ENCODE peak calls at places on chromosomes 4 and X, in four cellular contexts. W is ovary, V is H54, C is HepG2. N is an unnamed sample.

GRCh38 chrX:45696762-45697161 is 496.1 kb upstream of the DIPK2B start:
- DNase-seq in W (no peak), V (no peak), C (no peak), N (no peak)

GRCh38 chr4:15805583-15806517 is 27.7 kb downstream of the CD38 start:
- DNase-seq in W (no peak), V (peak), C (peak), N (peak)

GRCh38 chr4:153651041-153651960 is 32.8 kb upstream of the TLR2 start:
- DNase-seq in W (no peak), V (no peak), C (no peak), N (no peak)

GRCh38 chrX:151386838-151387459 is 10.1 kb upstream of the VMA21 start:
- DNase-seq in W (no peak), V (no peak), C (no peak), N (no peak)

GRCh38 chr4:75752637-75753036 is 28.3 kb downstream of the USO1 start:
- DNase-seq in W (no peak), V (no peak), C (no peak), N (no peak)

GRCh38 chrX:34058005-34058404 is 74.1 kb downstream of the FAM47A start:
- DNase-seq in W (no peak), V (no peak), C (no peak), N (no peak)

GRCh38 chrX:29478336-29479069 is 736.9 kb upstream of the MAGEB2 start:
- DNase-seq in W (no peak), V (peak), C (peak), N (peak)

GRCh38 chrX:26871967-26872366 is 591.2 kb downstream of the PPP4R3C start:
- DNase-seq in W (no peak), V (no peak), C (no peak), N (no peak)

GRCh38 chr4:2331043-2331420 is 69.1 kb upstream of the MXD4 start:
- DNase-seq in W (no peak), V (no peak), C (no peak), N (no peak)

GRCh38 chr4:54909964-54910363 is 215.4 kb downstream of the KDR start:
- DNase-seq in W (no peak), V (no peak), C (no peak), N (no peak)

GRCh38 chr4:183323295-183323694 is 1.1 kb upstream of the CLDN24 start:
- DNase-seq in W (no peak), V (no peak), C (no peak), N (no peak)

GRCh38 chr4:129900430-129900953 is 804.5 kb downstream of the C4orf33 start:
- DNase-seq in W (no peak), V (no peak), C (peak), N (no peak)

GRCh38 chr4:76634239-76634638 is 199.2 kb downstream of the SHROOM3 start:
- DNase-seq in W (no peak), V (no peak), C (no peak), N (no peak)

GRCh38 chr4:128461300-128462103 is 173.9 kb upstream of the PGRMC2 start:
- DNase-seq in W (peak), V (peak), C (no peak), N (peak)

GRCh38 chr4:138859249-138859648 is 156.3 kb upstream of the NOCT start:
- DNase-seq in W (no peak), V (no peak), C (no peak), N (no peak)

GRCh38 chr4:138863160-138863559 is 152.4 kb upstream of the NOCT start:
- DNase-seq in W (no peak), V (no peak), C (no peak), N (no peak)

GRCh38 chr4:138861130-138861529 is 154.5 kb upstream of the NOCT start:
- DNase-seq in W (no peak), V (no peak), C (no peak), N (no peak)

GRCh38 chr4:138857399-138857798 is 158.2 kb upstream of the NOCT start:
- DNase-seq in W (no peak), V (no peak), C (no peak), N (no peak)

GRCh38 chr4:138858419-138858818 is 157.2 kb upstream of the NOCT start:
- DNase-seq in W (no peak), V (no peak), C (no peak), N (no peak)
- TF ChIP-seq POLR2A in W (no peak), V (no peak), C (no peak), N (no peak)

GRCh38 chr4:102760645-102761477 is at the start of gene MANBA:
- DNase-seq in W (peak), V (peak), C (peak), N (peak)
- TF ChIP-seq POLR2A in W (no peak), V (peak), C (peak), N (peak)

DNA sequence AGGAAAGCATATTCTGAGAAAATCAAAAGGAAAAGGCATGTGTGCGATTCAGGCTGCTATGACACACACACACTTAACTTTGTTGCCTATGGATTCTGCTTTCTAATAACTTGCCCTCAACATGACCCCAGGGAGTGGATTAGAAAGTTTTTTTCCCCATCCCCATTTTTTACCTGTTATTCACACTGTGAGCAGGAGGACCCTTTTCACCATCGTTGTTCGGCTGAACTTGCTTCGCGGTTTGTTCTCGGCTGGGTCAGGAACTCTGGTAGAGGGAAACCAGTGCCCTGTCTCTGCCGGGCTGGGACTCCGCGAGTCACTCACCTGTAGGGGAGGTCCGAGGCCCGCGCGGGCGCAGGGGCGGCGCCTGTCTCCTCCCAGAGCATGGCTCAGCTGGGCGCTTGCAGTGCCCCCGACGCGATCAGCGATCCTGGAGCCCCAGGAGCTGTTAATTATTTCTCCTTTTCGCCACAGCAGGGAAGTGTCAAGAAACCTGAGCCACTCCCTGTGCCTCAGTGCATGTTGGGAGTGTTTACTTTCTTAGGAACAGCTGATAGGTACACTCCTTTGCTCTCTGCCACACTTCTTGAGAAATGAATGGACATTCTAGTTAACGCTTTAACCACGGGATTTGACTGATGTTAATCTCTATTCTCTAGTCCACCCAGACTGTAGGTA is at the start of gene RASSF6:
- DNase-seq in W (peak), V (no peak), C (no peak), N (no peak)
- TF ChIP-seq POLR2A in W (no peak), V (no peak), C (no peak), N (no peak)

GRCh38 chrX:154434394-154435168 is 2.4 kb upstream of the GDI1 start:
- DNase-seq in W (no peak), V (no peak), C (no peak), N (no peak)
- TF ChIP-seq POLR2A in W (no peak), V (no peak), C (no peak), N (no peak)

DNA sequence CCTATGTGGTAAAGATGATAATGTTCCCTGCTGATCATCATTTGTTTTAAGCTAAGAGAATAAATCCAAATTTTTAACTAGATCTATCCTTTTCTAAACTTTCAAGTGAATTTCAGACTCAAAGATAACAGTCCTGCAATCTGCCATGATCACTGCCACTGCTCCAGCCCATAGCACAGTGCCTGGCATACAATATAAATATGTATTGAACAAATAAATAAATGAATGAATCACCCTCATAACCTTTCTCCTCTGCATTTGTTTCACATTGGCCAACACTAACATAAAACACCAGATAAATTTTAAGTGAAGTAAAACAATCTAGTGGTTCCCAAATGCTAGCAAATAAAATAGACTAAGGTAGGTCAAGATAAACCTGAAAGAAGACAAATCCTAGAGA is 439.0 kb downstream of the GPM6A start:
- DNase-seq in W (no peak), V (no peak), C (no peak), N (no peak)
- TF ChIP-seq POLR2A in W (no peak), V (no peak), C (no peak), N (no peak)

GRCh38 chrX:71283409-71284143 is at the start of gene NONO:
- DNase-seq in W (peak), V (peak), C (peak), N (peak)
- TF ChIP-seq POLR2A in W (peak), V (peak), C (peak), N (peak)